ENCODE peak calls at places on chromosomes 7 and 10, in five cellular contexts. X is IMR-90, H is H54, L is endothelial cell, T is neural crest cell. J is an unnamed sample.
A peak's percentile ranks its signal among the peaks of the same experiment; 100 is the strongest.

GRCh38 chr7:101245147-101245668 is 327 bp upstream of the FIS1 start:
- DNase-seq in X (no peak), H (no peak), L (no peak), T (no peak), J (no peak)

GRCh38 chr7:43639858-43640491 is 57.1 kb downstream of the STK17A start:
- DNase-seq in X (peak; percentile 75), H (peak; percentile 47), L (no peak), T (no peak), J (peak; percentile 85)

GRCh38 chr7:111933614-111934013 is 272.6 kb downstream of the DOCK4 start:
- DNase-seq in X (no peak), H (no peak), L (no peak), T (no peak), J (peak; percentile 90)

GRCh38 chr7:71466448-71467145 is 334.7 kb downstream of the GALNT17 start:
- DNase-seq in X (no peak), H (no peak), L (no peak), T (no peak), J (no peak)

GRCh38 chr7:222716-223041 is 30.3 kb downstream of the FAM20C start:
- DNase-seq in X (no peak), H (no peak), L (no peak), T (no peak), J (no peak)

GRCh38 chr10:4061441-4061951 is 276.5 kb upstream of the KLF6 start:
- DNase-seq in X (no peak), H (no peak), L (no peak), T (no peak), J (no peak)

GRCh38 chr7:5370454-5371353 is 52.9 kb downstream of the TNRC18 start:
- DNase-seq in X (no peak), H (no peak), L (no peak), T (no peak), J (no peak)

GRCh38 chr7:41046221-41046761 is 656.6 kb downstream of the INHBA start:
- DNase-seq in X (peak; percentile 81), H (peak; percentile 41), L (no peak), T (no peak), J (no peak)

GRCh38 chr10:29533696-29534285 is 101.0 kb downstream of the SVIL start:
- DNase-seq in X (no peak), H (no peak), L (no peak), T (no peak), J (no peak)

GRCh38 chr10:127532659-127533058 is 16.4 kb upstream of the NPS start:
- DNase-seq in X (no peak), H (no peak), L (no peak), T (no peak), J (no peak)

GRCh38 chr10:119526606-119527592 is 15.6 kb downstream of the RGS10 start:
- DNase-seq in X (peak; percentile 21), H (no peak), L (no peak), T (no peak), J (no peak)

GRCh38 chr10:130816116-130816901 is 495.2 kb downstream of the TCERG1L start:
- DNase-seq in X (no peak), H (no peak), L (no peak), T (no peak), J (no peak)

GRCh38 chr10:16884485-16884884 is 67.3 kb upstream of the RSU1 start:
- DNase-seq in X (no peak), H (no peak), L (no peak), T (no peak), J (no peak)

GRCh38 chr7:33250421-33250827 is 121.1 kb downstream of the BBS9 start:
- DNase-seq in X (peak; percentile 75), H (no peak), L (no peak), T (no peak), J (peak; percentile 93)

GRCh38 chr10:22365644-22366565 is 20.6 kb downstream of the SPAG6 start:
- DNase-seq in X (no peak), H (no peak), L (no peak), T (no peak), J (no peak)

GRCh38 chr10:120477723-120478270 is 20.8 kb downstream of the PLPP4 start:
- DNase-seq in X (no peak), H (no peak), L (no peak), T (no peak), J (no peak)

GRCh38 chr7:100444311-100445278 is 8.3 kb upstream of the PPP1R35 start:
- DNase-seq in X (peak; percentile 74), H (peak; percentile 84), L (peak; percentile 56), T (no peak), J (peak; percentile 46)

GRCh38 chr7:103065666-103066065 is 8.9 kb downstream of the FBXL13 start:
- DNase-seq in X (peak; percentile 30), H (no peak), L (peak; percentile 74), T (peak; percentile 41), J (no peak)

GRCh38 chr10:96998329-96998888 is 166.3 kb downstream of the LCOR start:
- DNase-seq in X (peak; percentile 87), H (no peak), L (no peak), T (no peak), J (no peak)

GRCh38 chr10:11509036-11509435 is 102.4 kb downstream of the USP6NL start:
- DNase-seq in X (no peak), H (no peak), L (no peak), T (no peak), J (no peak)

GRCh38 chr10:132904169-132904813 is 38.1 kb downstream of the CFAP46 start:
- DNase-seq in X (peak; percentile 24), H (peak; percentile 64), L (peak; percentile 50), T (peak; percentile 53), J (no peak)

GRCh38 chr10:34580214-34580613 is 234.9 kb downstream of the PARD3 start:
- DNase-seq in X (no peak), H (no peak), L (no peak), T (no peak), J (no peak)

GRCh38 chr7:148356303-148356702 is 234.3 kb upstream of the C7orf33 start:
- DNase-seq in X (no peak), H (no peak), L (no peak), T (no peak), J (no peak)

GRCh38 chr10:79065091-79065551 is 3.6 kb upstream of the ZMIZ1 start:
- DNase-seq in X (no peak), H (no peak), L (no peak), T (no peak), J (no peak)

J was measured in GM04503.